ENCODE peak calls at places on chromosomes 4 and X, in nine cellular contexts. T is CD8-positive, alpha-beta T cell; W is PC-3; Z is heart right ventricle; E is pancreas; B is tibial artery; S is suprapubic skin; Y is adipocyte; I is upper lobe of left lung. U is an unnamed sample. For H3K4me1 and H3K27me3, the result is how much of the 10 kb centered on the place peaks cover.

GRCh38 chrX:37371578-37371981 is 22.4 kb downstream of the PRRG1 start:
- DNase-seq in T (no peak), W (no peak), Z (peak), E (no peak), B (no peak), S (no peak), Y (peak), I (no peak), U (no peak)

GRCh38 chr4:25013756-25014737 is 16.7 kb downstream of the LGI2 start:
- DNase-seq in T (no peak), W (no peak), Z (no peak), E (no peak), B (peak), S (no peak), Y (no peak), I (no peak), U (no peak)

GRCh38 chr4:81743731-81744465 is 272.2 kb upstream of the RASGEF1B start:
- DNase-seq in T (no peak), W (no peak), Z (no peak), E (no peak), B (no peak), S (no peak), Y (no peak), I (no peak), U (no peak)

GRCh38 chr4:7518871-7519637 is 84.3 kb upstream of the PSAPL1 start:
- DNase-seq in T (no peak), W (no peak), Z (peak), E (peak), B (no peak), S (no peak), Y (no peak), I (no peak), U (no peak)

GRCh38 chr4:186067757-186068385 is 1.1 kb upstream of the TLR3 start:
- DNase-seq in T (no peak), W (peak), Z (peak), E (peak), B (peak), S (peak), Y (peak), I (peak), U (no peak)

GRCh38 chrX:3526084-3526483 is 179.6 kb upstream of the MXRA5 start:
- DNase-seq in T (no peak), W (no peak), Z (peak), E (no peak), B (no peak), S (no peak), Y (no peak), I (no peak), U (no peak)

GRCh38 chr4:75248770-75249467 is 265.3 kb downstream of the RCHY1 start:
- DNase-seq in T (no peak), W (peak), Z (no peak), E (no peak), B (no peak), S (no peak), Y (no peak), I (no peak), U (no peak)

GRCh38 chr4:184386271-184386781 is 88.0 kb downstream of the IRF2 start:
- DNase-seq in T (no peak), W (no peak), Z (peak), E (no peak), B (no peak), S (no peak), Y (no peak), I (no peak), U (no peak)

DNA sequence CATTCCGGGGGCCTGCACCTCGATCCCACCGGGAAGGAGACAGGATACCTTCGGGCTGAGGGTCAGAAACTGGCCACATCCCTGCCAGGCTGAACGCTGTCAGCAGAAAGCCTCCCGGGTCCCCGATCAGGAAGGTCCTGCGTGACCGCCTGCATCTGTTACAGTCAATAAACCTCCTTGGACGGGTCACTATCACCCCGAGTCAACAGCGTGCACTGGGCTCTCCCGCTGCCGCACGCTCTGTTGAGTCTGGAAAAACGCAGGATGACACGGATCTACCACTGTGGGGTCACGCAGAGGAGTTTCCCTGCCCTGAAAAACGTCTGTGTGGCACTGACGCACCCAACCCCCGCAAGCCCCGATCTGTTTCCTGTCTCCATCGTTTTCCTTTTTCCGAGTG is 12.1 kb downstream of the PPP2R3B start:
- DNase-seq in T (no peak), W (no peak), Z (no peak), E (no peak), B (no peak), S (no peak), Y (peak), I (no peak), U (no peak)
- H3K4me1 ChIP-seq in T (under half), W (under half), Z (under half), E (under half), B (under half), S (under half), Y (under half), I (under half), U (under half)

GRCh38 chr4:13530823-13531608 is 13.3 kb downstream of the NKX3-2 start:
- DNase-seq in T (no peak), W (no peak), Z (no peak), E (no peak), B (no peak), S (no peak), Y (no peak), I (no peak), U (no peak)
- H3K27me3 ChIP-seq in T (under half), W (under half), Z (half or more), E (under half), B (half or more), S (half or more), Y (half or more), I (half or more), U (half or more)

DNA sequence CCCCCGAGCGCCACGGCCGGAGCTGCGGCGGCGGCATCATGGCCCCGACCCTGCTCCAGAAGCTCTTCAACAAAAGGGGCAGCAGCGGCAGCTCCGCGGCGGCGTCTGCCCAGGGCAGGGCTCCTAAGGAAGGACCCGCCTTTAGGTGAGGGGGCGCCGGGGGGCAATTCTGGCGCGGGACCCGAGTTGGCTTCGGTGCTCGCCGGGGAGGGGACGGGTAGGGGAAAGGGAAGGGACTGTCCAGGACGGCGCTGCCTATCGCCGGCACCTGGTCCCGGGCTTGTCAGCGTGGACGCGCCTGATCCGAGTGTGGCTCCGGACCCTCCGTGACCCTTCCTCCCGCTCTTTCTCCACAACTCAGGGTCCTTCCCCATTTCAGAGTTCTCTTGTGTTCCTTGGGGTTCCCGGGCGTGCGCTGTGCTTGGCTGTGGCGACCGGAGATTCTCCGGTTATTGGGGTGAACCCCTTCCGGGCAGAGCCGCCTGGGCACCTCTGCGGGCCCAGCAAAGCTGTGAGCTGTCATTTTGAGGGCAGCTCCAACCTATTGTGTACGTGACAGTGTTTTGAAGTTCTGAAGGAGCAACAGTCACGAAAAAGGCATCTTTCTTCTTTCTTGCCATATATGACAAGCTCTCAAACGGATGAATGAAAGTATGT is 477 bp downstream of the FNIP2 start:
- DNase-seq in T (peak), W (peak), Z (no peak), E (peak), B (peak), S (peak), Y (peak), I (peak), U (peak)
- H3K4me1 ChIP-seq in T (under half), W (under half), Z (half or more), E (under half), B (under half), S (under half), Y (under half), I (under half), U (under half)

GRCh38 chr4:1409806-1410425 is 3.7 kb upstream of the NKX1-1 start:
- DNase-seq in T (no peak), W (no peak), Z (no peak), E (no peak), B (no peak), S (no peak), Y (no peak), I (no peak), U (peak)

GRCh38 chr4:1406946-1407656 is 859 bp upstream of the NKX1-1 start:
- DNase-seq in T (no peak), W (no peak), Z (no peak), E (no peak), B (no peak), S (no peak), Y (no peak), I (no peak), U (peak)

GRCh38 chr4:1409079-1409805 is 3.0 kb upstream of the NKX1-1 start:
- DNase-seq in T (no peak), W (no peak), Z (no peak), E (no peak), B (no peak), S (no peak), Y (no peak), I (no peak), U (no peak)

GRCh38 chr4:1407657-1408333 is 1.6 kb upstream of the NKX1-1 start:
- DNase-seq in T (no peak), W (no peak), Z (no peak), E (no peak), B (no peak), S (no peak), Y (no peak), I (no peak), U (no peak)

DNA sequence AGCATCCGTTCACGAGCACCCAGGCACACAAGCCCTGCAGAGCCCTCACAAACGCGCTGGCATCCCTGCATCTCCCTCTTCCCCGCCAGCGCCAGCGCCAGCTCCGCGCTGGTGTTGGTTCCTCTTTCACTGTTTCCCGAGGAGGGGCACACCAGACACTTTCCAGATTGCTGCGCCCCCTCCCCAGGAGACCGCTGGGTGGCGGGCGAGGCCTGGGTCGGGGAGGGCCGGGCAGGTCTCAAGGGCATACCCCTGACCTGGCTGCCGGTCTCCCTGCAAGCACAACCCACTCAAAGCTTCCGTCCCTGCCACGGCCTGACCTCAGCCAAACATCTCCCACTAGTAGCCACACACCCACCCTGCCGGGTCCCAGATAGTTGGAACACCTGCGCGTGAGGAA is 2.2 kb upstream of the NKX1-1 start:
- DNase-seq in T (no peak), W (no peak), Z (no peak), E (no peak), B (no peak), S (no peak), Y (no peak), I (no peak), U (no peak)
- H3K27me3 ChIP-seq in T (under half), W (under half), Z (half or more), E (under half), B (half or more), S (half or more), Y (half or more), I (half or more), U (under half)

GRCh38 chr4:1708581-1708980 is 3.5 kb downstream of the SLBP start:
- DNase-seq in T (no peak), W (no peak), Z (no peak), E (no peak), B (no peak), S (no peak), Y (no peak), I (no peak), U (no peak)
- H3K4me1 ChIP-seq in T (under half), W (under half), Z (under half), E (under half), B (under half), S (under half), Y (under half), I (under half), U (under half)

DNA sequence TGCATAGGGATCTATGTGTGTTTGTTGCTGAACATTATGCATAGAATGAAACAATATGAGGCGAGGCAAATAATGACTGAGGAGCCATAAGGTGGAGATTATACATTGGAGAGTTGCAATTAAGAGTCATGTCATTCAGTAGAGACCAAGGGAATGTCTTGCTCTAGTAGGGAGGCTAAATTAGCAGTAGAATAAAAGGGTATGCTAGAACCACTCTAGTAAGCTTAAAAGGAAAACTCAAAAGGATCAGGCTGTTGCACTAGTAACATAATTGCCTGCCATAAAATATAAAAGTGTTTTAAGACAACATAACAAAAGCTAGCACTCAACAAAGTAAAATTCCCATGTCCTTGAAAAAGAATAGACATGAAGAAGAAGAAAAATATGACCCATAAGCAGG is 586.2 kb upstream of the DIAPH2 start:
- DNase-seq in T (no peak), W (no peak), Z (no peak), E (no peak), B (no peak), S (no peak), Y (no peak), I (no peak), U (no peak)
- H3K27me3 ChIP-seq in T (under half), W (under half), Z (under half), E (under half), B (under half), S (under half), Y (under half), I (under half), U (under half)

DNA sequence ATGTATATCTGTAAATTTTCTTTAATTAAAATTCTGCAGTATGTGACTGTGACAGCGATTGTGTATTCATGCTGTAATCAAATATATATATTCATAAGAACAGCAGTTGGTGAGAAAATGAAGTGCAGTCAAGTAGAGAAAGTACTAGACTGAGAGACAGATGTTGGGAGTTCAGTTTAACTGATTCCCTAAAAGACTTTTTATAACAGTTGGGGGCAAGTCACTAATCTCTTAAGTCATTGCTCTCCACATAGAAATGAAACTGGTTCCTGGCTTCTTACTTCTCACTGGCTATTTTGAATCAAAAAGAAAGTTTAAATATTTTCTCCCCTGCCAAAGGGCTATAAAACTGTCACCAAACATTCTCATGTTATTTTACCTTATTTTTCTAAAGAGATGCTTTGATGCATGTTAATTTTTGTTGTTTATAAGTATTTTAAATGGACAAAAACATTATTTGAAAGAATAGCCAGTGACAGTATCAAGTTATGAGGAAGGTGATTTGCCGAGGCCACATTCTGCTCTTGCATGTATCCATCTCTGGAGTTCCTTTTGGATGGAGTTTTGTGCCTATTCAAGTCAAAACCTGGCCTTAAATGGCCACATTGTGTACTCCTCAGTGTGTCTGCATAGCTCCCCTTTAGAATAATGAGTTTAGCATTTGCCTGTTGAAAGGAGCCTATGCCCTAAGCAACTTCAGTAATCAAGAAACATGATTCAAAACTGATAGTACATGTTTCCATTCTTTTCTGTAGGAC is 30.8 kb downstream of the EXOC1 start:
- DNase-seq in T (no peak), W (no peak), Z (no peak), E (no peak), B (no peak), S (no peak), Y (no peak), I (no peak), U (no peak)
- H3K4me1 ChIP-seq in T (under half), W (under half), Z (under half), E (under half), B (under half), S (under half), Y (under half), I (under half), U (under half)

GRCh38 chrX:48831136-48831908 is 4.1 kb downstream of the PCSK1N start:
- DNase-seq in T (no peak), W (no peak), Z (no peak), E (no peak), B (no peak), S (no peak), Y (no peak), I (no peak), U (no peak)
- H3K27me3 ChIP-seq in T (under half), W (under half), Z (under half), E (under half), B (under half), S (under half), Y (under half), I (under half), U (under half)

GRCh38 chr4:87033902-87034301 is 99.1 kb downstream of the AFF1 start:
- DNase-seq in T (no peak), W (no peak), Z (no peak), E (no peak), B (no peak), S (no peak), Y (no peak), I (no peak), U (no peak)
- H3K4me1 ChIP-seq in T (under half), W (under half), Z (half or more), E (half or more), B (under half), S (half or more), Y (half or more), I (half or more), U (under half)

GRCh38 chr4:48490012-48490679 is at the start of gene ZAR1:
- DNase-seq in T (no peak), W (no peak), Z (no peak), E (no peak), B (no peak), S (no peak), Y (no peak), I (no peak), U (no peak)
- H3K27me3 ChIP-seq in T (under half), W (under half), Z (half or more), E (under half), B (half or more), S (under half), Y (under half), I (under half), U (under half)

U was measured in CD8-positive, alpha-beta memory T cell.